ENCODE peak calls at places on chromosome 11, in five cellular contexts. V is GM13976; F is CD4-positive, alpha-beta T cell; J is HFF-Myc; Y is right lobe of liver. M is an unnamed sample.

GRCh38 chr11:43578346-43579170 is 102.0 kb upstream of the HSD17B12 start:
- DNase-seq in F (no peak), J (no peak), V (no peak), Y (no peak), M (no peak)

GRCh38 chr11:34234086-34234740 is 123.6 kb downstream of the ABTB2 start:
- DNase-seq in Y (no peak), F (peak; percentile 58), V (peak; percentile 63), J (peak; percentile 36), M (peak; percentile 83)

GRCh38 chr11:45736424-45736823 is 68.5 kb upstream of the SLC35C1 start:
- DNase-seq in Y (peak; percentile 79), V (no peak), F (no peak), J (peak; percentile 9), M (no peak)

GRCh38 chr11:24509114-24509513 is 12.3 kb downstream of the LUZP2 start:
- DNase-seq in Y (no peak), V (no peak), J (no peak), F (no peak), M (no peak)

GRCh38 chr11:86719781-86720463 is 47.5 kb upstream of the ME3 start:
- DNase-seq in F (no peak), Y (no peak), V (no peak), J (no peak), M (no peak)

GRCh38 chr11:123393312-123393927 is 36.6 kb upstream of the GRAMD1B start:
- DNase-seq in J (no peak), V (no peak), Y (no peak), F (no peak), M (no peak)

GRCh38 chr11:124538019-124538418 is 5.4 kb downstream of the OR8B12 start:
- DNase-seq in Y (no peak), F (no peak), J (no peak), V (no peak), M (no peak)

GRCh38 chr11:11966826-11967668 is 41.4 kb downstream of the DKK3 start:
- DNase-seq in Y (peak; percentile 80), F (peak; percentile 58), V (peak; percentile 88), J (no peak), M (no peak)

GRCh38 chr11:12746593-12747097 is 72.4 kb downstream of the TEAD1 start:
- DNase-seq in Y (no peak), J (peak; percentile 75), V (no peak), F (no peak), M (no peak)

GRCh38 chr11:6703247-6704063 is 20.3 kb upstream of the MRPL17 start:
- DNase-seq in Y (peak; percentile 57), F (no peak), J (no peak), V (no peak), M (peak; percentile 80)

GRCh38 chr11:12642040-12642439 is 32.2 kb upstream of the TEAD1 start:
- DNase-seq in J (no peak), V (no peak), F (no peak), Y (no peak), M (no peak)

GRCh38 chr11:104005234-104005855 is 31.1 kb upstream of the DDI1 start:
- DNase-seq in F (no peak), V (no peak), Y (no peak), J (no peak), M (no peak)

GRCh38 chr11:6505577-6506240 is 8.6 kb downstream of the DNHD1 start:
- DNase-seq in Y (no peak), F (no peak), J (peak; percentile 45), V (peak; percentile 37), M (no peak)

GRCh38 chr11:132312616-132313210 is 942.3 kb downstream of the NTM start:
- DNase-seq in F (no peak), Y (no peak), J (peak; percentile 1), V (peak; percentile 57), M (no peak)
- TF ChIP-seq CTCF in F (no peak), Y (peak; percentile 18), J (peak; percentile 62), V (peak; percentile 25), M (peak; percentile 36)

DNA sequence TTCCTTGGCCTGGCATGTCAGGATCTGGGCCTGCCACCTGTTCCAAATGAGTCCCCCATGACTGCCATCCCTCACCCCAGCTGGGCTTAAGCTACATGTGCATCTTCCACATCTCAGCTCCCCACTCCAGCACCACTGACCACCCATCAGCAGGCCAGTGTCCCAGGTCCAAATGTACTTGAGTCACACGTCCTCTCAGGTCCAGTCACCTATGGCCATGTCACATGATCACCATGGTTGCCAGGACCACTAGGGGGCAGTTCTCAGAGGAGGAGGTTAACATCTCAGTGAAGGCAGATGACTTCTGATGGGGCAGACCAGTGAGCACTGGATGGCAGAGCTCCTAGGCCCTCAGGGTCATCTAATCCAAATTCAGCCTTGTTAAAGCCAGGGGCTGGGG is 41.9 kb upstream of the WNT11 start:
- DNase-seq in V (no peak), F (no peak), J (no peak), Y (no peak), M (no peak)
- TF ChIP-seq CTCF in V (no peak), F (no peak), J (peak; percentile 39), Y (no peak), M (no peak)

DNA sequence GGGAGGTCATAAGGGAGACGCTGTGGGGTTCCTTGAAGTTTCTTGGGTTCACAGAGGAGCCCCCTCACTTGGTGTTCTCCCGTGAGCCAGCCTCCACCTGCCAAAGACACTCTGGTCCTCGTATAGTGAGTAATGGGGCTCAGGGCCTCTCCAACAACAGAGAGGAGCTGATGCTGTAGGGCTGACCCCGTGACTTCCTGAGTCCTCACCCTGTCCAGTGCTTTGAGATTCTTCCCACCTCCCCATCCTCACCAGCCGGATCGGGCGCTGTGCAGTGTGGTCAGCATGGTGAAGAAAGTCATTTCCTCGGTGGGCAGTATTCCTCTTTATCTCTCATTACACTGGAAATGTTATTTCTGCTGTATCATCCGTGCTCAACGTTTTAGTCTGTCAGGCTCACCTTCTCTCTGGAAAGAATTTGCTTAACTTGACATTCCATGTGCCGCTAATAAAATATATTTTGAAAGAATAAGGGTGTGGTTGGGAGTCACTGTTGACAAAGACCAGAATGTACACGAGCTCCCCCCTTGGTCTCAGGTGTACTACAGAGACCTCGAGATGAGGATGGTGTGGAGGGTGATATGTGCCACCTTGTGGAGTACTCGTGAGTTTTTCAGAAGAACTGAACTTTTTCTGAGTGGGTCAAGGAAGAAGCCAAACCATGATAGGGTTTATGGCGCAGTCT is 25.7 kb upstream of the SCGB1A1 start:
- DNase-seq in F (no peak), V (peak; percentile 34), Y (no peak), J (no peak), M (no peak)
- TF ChIP-seq CTCF in F (peak; percentile 44), V (peak; percentile 2), Y (peak; percentile 3), J (no peak), M (no peak)

DNA sequence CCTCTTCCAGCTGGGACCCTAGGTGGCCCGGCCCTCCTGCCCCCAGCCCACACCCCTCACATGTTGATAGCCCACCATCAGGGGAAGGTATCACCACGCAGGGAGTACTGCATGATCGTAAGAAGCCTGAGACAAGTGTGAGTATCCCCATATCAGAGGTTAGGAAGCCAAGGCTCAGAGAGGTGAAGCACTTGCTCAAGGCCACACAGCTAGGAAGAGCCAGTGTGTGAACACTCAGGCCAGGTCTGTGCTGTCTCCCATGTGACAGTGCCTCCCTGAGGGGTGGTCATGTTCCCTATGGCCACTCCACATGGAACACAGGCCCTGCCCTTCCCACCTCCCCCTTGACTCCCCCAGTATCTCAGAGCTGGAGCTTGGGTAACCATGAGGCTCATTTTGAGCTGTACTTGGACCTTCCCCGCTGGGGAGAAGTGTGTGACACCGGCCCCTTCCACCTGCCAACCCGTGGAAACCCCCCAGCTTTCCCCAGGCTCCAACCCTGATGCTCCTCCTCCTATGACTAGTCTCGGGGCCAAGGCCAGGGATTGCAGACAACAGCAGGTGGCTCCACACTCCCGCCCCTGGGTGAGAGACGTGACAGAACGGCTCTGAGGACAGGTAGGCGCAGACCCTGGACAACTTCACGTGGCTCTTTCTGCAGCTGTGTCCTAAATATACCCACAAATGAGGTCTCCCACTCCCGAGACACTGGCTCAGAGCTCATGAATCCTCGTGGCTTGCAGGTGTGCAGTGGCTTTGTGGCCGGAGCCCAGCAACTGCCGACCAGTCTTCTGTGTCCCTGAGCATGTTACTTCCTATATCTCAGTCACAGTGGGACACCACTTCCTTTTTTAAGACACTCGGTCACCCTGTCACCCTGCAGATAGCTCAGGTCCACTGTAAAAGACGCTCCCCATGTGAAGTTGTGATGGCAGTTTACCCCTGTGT is 55.3 kb downstream of the NECTIN1 start:
- DNase-seq in F (no peak), J (no peak), V (peak; percentile 89), Y (no peak), M (no peak)
- TF ChIP-seq CTCF in F (no peak), J (no peak), V (peak; percentile 77), Y (peak; percentile 36), M (no peak)

GRCh38 chr11:65216830-65217229 is 35.1 kb downstream of the CAPN1 start:
- DNase-seq in Y (no peak), F (no peak), J (no peak), V (peak; percentile 19), M (no peak)
- TF ChIP-seq CTCF in Y (no peak), F (no peak), J (no peak), V (no peak), M (no peak)

DNA sequence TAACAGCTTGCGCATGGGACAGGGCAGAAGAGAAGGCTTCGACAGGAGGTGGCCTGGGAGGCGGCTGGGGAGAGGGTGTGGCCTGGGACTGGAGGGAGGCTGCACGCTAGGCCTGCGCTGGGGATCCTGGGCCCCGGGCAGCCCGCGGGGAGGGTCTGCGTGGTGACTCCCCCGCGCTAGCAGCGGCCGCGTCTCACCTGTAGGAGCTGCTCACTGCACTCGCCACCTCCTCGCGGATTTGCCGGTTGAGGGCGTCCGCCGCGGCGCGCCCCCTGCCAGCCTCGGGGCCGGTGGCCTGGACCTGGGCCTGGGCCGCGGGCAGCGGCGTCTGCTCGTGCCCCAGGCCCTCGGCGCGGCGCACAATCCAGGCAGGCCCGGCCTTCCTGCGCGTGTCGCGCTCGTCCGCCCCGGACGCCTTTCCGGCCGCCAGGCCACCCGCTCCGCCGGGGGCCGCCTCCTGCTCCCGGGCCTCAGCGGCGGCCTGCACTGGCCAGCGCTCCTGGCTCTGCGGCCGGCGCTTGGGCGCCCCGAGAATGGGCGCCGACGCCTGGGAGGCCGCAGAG is 1.5 kb downstream of the MAP6 start:
- DNase-seq in V (peak; percentile 56), J (no peak), F (no peak), Y (no peak), M (no peak)
- TF ChIP-seq CTCF in V (no peak), J (no peak), F (no peak), Y (no peak), M (no peak)